ENCODE peak calls at places on chromosomes 4 and X, in ten cellular contexts. R, K, E, J, Y, S, G, B, H and X are unnamed samples.

GRCh38 chr4:153296424-153296823 is 48.1 kb upstream of the MND1 start:
- DNase-seq in R (peak; percentile 74), K (no peak), E (peak; percentile 39), J (no peak), Y (no peak), S (no peak), G (peak; percentile 68), B (no peak), H (no peak), X (peak; percentile 29)

GRCh38 chr4:87390931-87391782 is at the start of gene HSD17B11:
- DNase-seq in R (peak; percentile 97), K (peak; percentile 84), E (peak; percentile 96), J (peak; percentile 97), Y (peak; percentile 75), S (peak; percentile 50), G (peak; percentile 91), B (peak; percentile 79), H (peak; percentile 95), X (peak; percentile 97)

GRCh38 chr4:114807759-114808404 is 209.3 kb downstream of the UGT8 start:
- DNase-seq in R (no peak), K (no peak), E (no peak), J (no peak), Y (peak; percentile 14), S (no peak), G (no peak), B (no peak), H (no peak), X (no peak)

GRCh38 chr4:180832086-180832485 is 1411.1 kb upstream of the TENM3 start:
- DNase-seq in R (no peak), K (no peak), E (no peak), J (no peak), Y (no peak), S (no peak), G (no peak), B (no peak), H (no peak), X (no peak)

GRCh38 chr4:105677689-105678088 is 30.8 kb downstream of the INTS12 start:
- DNase-seq in R (no peak), K (no peak), E (no peak), J (no peak), Y (no peak), S (no peak), G (no peak), B (no peak), H (no peak), X (no peak)

GRCh38 chrX:136495043-136495442 is 2.3 kb upstream of the HTATSF1 start:
- DNase-seq in R (no peak), K (no peak), E (no peak), J (no peak), Y (no peak), S (no peak), G (no peak), B (no peak), H (no peak), X (no peak)

GRCh38 chrX:68829594-68830485 is 1.0 kb downstream of the EFNB1 start:
- DNase-seq in R (peak; percentile 70), K (peak; percentile 25), E (no peak), J (no peak), Y (peak; percentile 16), S (no peak), G (no peak), B (no peak), H (peak; percentile 76), X (no peak)

GRCh38 chr4:144562019-144562740 is 83.8 kb upstream of the HHIP start:
- DNase-seq in R (no peak), K (no peak), E (no peak), J (no peak), Y (no peak), S (no peak), G (no peak), B (no peak), H (no peak), X (no peak)

GRCh38 chr4:62835579-62835978 is 1573.7 kb downstream of the TECRL start:
- DNase-seq in R (no peak), K (no peak), E (no peak), J (no peak), Y (no peak), S (no peak), G (no peak), B (no peak), H (no peak), X (no peak)

GRCh38 chr4:6465985-6466384 is 6.4 kb downstream of the PPP2R2C start:
- DNase-seq in R (peak; percentile 25), K (no peak), E (no peak), J (no peak), Y (no peak), S (no peak), G (no peak), B (no peak), H (peak; percentile 50), X (no peak)

GRCh38 chrX:78029663-78030062 is 60.2 kb upstream of the PGAM4 start:
- DNase-seq in R (no peak), K (no peak), E (no peak), J (peak; percentile 17), Y (no peak), S (no peak), G (no peak), B (no peak), H (no peak), X (no peak)

GRCh38 chrX:134836497-134836968 is 154.3 kb upstream of the SMIM10 start:
- DNase-seq in R (no peak), K (no peak), E (no peak), J (no peak), Y (no peak), S (no peak), G (no peak), B (no peak), H (no peak), X (no peak)

DNA sequence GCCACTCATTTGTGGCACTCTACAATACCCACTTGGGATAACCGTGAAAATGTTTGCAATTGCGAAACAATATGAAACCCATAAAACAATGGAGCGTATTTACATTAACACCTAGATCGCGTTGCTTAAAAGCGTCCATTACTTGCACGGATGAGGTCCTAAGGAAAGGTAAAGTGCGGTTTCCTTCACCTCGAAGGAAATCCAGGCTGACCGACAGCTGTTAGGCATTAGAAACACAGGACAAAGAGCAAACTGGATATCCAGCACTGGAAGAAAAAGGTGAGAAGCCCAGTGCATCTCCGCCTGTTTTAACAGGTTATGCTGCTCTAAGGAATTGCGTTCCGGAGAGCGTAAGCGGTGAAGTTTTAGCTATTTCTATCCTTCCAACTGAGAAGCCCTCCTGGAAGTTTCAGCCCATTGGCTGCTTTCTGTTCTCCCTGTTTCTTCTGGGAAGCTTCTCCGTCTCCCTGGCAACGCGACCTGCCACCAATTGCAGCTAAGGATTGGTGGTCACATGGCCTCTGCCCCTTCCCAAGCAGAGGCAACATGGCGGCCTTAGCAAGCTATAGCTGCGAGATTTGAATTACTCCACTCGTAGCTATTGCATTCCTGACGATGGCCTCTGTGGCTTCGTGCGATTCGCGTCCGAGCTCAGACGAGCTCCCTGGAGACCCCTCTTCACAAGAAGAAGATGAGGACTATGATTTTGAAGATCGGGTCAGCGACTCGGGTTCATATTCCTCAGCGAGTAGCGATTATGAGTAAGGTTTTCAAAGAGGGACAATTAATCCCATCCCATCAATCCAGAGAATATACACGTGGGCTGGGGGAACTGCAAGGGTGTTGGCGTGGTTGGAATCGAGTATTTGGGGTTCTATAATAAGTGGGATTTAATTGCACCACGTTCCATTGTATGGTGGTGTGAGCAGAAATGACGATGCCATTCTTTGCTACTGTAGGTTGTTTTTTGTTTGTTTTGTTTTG is at the start of gene INTU:
- DNase-seq in R (peak; percentile 97), K (peak; percentile 97), E (peak; percentile 92), J (peak; percentile 96), Y (no peak), S (peak; percentile 31), G (peak; percentile 94), B (peak; percentile 88), H (peak; percentile 95), X (peak; percentile 95)
- TF ChIP-seq POLR2A in R (no peak), K (no peak), E (no peak), J (peak; percentile 40), Y (no peak), S (no peak), G (no peak), B (no peak), H (no peak), X (no peak)

GRCh38 chr4:57109847-57110634 is at the start of gene IGFBP7:
- DNase-seq in R (peak; percentile 83), K (peak; percentile 71), E (peak; percentile 50), J (no peak), Y (peak; percentile 25), S (no peak), G (peak; percentile 80), B (peak; percentile 53), H (no peak), X (no peak)
- TF ChIP-seq POLR2A in R (no peak), K (peak; percentile 71), E (peak; percentile 66), J (peak; percentile 54), Y (no peak), S (peak; percentile 85), G (peak; percentile 72), B (peak; percentile 54), H (peak; percentile 59), X (no peak)

GRCh38 chr4:188623314-188623854 is 484.1 kb downstream of the TRIML1 start:
- DNase-seq in R (no peak), K (no peak), E (no peak), J (no peak), Y (no peak), S (no peak), G (no peak), B (no peak), H (no peak), X (no peak)
- TF ChIP-seq POLR2A in R (no peak), K (no peak), E (no peak), J (no peak), Y (no peak), S (no peak), G (no peak), B (no peak), H (no peak), X (no peak)

GRCh38 chr4:75940692-75941253 is at the start of gene NAAA:
- DNase-seq in R (peak; percentile 92), K (peak; percentile 70), E (peak; percentile 69), J (peak; percentile 87), Y (peak; percentile 65), S (peak; percentile 29), G (peak; percentile 76), B (peak; percentile 71), H (peak; percentile 92), X (peak; percentile 41)

GRCh38 chr4:75935628-75936027 is 5.2 kb downstream of the NAAA start:
- DNase-seq in R (no peak), K (no peak), E (no peak), J (no peak), Y (no peak), S (no peak), G (no peak), B (no peak), H (no peak), X (no peak)

DNA sequence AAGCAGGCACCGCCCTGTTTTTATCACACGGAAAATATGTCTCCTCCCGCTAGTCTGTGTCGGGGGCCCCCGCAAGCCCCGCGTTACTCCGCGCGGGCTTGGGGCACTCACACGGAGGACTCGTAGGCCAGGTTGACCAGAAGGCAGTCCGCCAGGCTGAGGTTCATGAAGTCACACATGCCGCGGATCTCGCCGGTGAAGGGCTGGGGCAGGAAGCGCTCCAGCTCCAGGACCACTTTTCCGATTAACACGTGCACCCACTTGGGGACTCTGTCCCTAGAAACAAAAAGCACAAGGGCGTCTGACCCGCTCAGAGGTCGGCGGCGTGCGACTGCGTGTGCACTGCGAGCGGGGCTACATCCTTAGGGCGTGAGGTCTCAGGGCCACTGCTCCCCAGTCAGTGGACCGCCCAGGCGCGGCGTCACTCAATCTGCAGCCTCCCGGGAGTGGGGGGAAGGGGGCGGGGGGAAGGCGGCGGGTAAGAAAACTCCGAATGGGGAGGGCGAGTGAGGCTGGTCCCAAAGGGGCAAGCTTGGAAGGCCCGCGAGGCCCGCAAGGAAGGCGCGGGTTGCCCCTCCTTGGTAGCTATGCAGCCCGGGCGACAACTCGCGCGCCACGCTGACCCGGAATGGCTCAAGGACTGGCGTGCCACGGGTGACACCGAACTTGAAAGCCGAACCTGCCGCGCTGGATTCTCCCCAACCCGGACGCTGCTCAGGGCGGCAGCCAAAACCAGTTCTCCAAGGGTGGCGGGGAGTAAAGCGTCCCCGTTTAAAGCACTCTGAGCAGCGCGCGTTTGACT is 722 bp downstream of the NAAA start:
- DNase-seq in R (peak; percentile 84), K (peak; percentile 60), E (peak; percentile 62), J (peak; percentile 71), Y (peak; percentile 74), S (peak; percentile 51), G (peak; percentile 60), B (peak; percentile 54), H (peak; percentile 88), X (peak; percentile 65)
- TF ChIP-seq POLR2A in R (no peak), K (no peak), E (no peak), J (no peak), Y (peak; percentile 67), S (no peak), G (no peak), B (no peak), H (no peak), X (no peak)